ENCODE peak calls at places on chromosome 6, in five cellular contexts. One of them, this sample, is unnamed.

GRCh38 chr6:41077536-41077935 is 4.8 kb downstream of the NFYA start:
- DNase-seq in heart left ventricle: no peak
- DNase-seq in hippocampal formation: no peak
- DNase-seq in substantia nigra: no peak
- DNase-seq in NCI-H510A treated with DMSO at 0.1 percent for 48 hours: no peak
- DNase-seq in this sample: no peak

GRCh38 chr6:124961784-124962611 is at the start of gene RNF217:
- DNase-seq in heart left ventricle: peak
- DNase-seq in hippocampal formation: peak
- DNase-seq in substantia nigra: no peak
- DNase-seq in NCI-H510A treated with DMSO at 0.1 percent for 48 hours: peak
- DNase-seq in this sample: peak

GRCh38 chr6:52512199-52512598 is 64.7 kb downstream of the TRAM2 start:
- DNase-seq in heart left ventricle: peak
- DNase-seq in hippocampal formation: no peak
- DNase-seq in substantia nigra: no peak
- DNase-seq in NCI-H510A treated with DMSO at 0.1 percent for 48 hours: no peak
- DNase-seq in this sample: no peak

GRCh38 chr6:99613705-99614429 is 7.2 kb downstream of the PRDM13 start:
- DNase-seq in heart left ventricle: no peak
- DNase-seq in hippocampal formation: no peak
- DNase-seq in substantia nigra: no peak
- DNase-seq in NCI-H510A treated with DMSO at 0.1 percent for 48 hours: peak
- DNase-seq in this sample: no peak

GRCh38 chr6:92779758-92780157 is 639.6 kb downstream of the EPHA7 start:
- DNase-seq in heart left ventricle: peak
- DNase-seq in hippocampal formation: no peak
- DNase-seq in substantia nigra: no peak
- DNase-seq in NCI-H510A treated with DMSO at 0.1 percent for 48 hours: peak
- DNase-seq in this sample: no peak

GRCh38 chr6:119129148-119129967 is 50.9 kb upstream of the FAM184A start:
- DNase-seq in heart left ventricle: no peak
- DNase-seq in hippocampal formation: peak
- DNase-seq in substantia nigra: no peak
- DNase-seq in NCI-H510A treated with DMSO at 0.1 percent for 48 hours: peak
- DNase-seq in this sample: peak

GRCh38 chr6:74840953-74841352 is 364.9 kb downstream of the COL12A1 start:
- DNase-seq in heart left ventricle: no peak
- DNase-seq in hippocampal formation: no peak
- DNase-seq in substantia nigra: no peak
- DNase-seq in NCI-H510A treated with DMSO at 0.1 percent for 48 hours: no peak
- DNase-seq in this sample: no peak

GRCh38 chr6:37521674-37522073 is 22.0 kb upstream of the CCDC167 start:
- DNase-seq in heart left ventricle: no peak
- DNase-seq in hippocampal formation: no peak
- DNase-seq in substantia nigra: no peak
- DNase-seq in NCI-H510A treated with DMSO at 0.1 percent for 48 hours: no peak
- DNase-seq in this sample: no peak

GRCh38 chr6:74289881-74290280 is 593.9 kb downstream of the CD109 start:
- DNase-seq in heart left ventricle: no peak
- DNase-seq in hippocampal formation: no peak
- DNase-seq in substantia nigra: no peak
- DNase-seq in NCI-H510A treated with DMSO at 0.1 percent for 48 hours: no peak
- DNase-seq in this sample: no peak

GRCh38 chr6:82877213-82878195 is 188.1 kb downstream of the UBE3D start:
- DNase-seq in heart left ventricle: no peak
- DNase-seq in hippocampal formation: no peak
- DNase-seq in substantia nigra: no peak
- DNase-seq in NCI-H510A treated with DMSO at 0.1 percent for 48 hours: no peak
- DNase-seq in this sample: no peak

GRCh38 chr6:158207452-158207788 is 39.3 kb downstream of the GTF2H5 start:
- DNase-seq in heart left ventricle: no peak
- DNase-seq in hippocampal formation: no peak
- DNase-seq in substantia nigra: no peak
- DNase-seq in NCI-H510A treated with DMSO at 0.1 percent for 48 hours: no peak
- DNase-seq in this sample: no peak

GRCh38 chr6:106975699-106976032 is 1.1 kb upstream of the CD24 start:
- DNase-seq in heart left ventricle: no peak
- DNase-seq in hippocampal formation: no peak
- DNase-seq in substantia nigra: no peak
- DNase-seq in NCI-H510A treated with DMSO at 0.1 percent for 48 hours: peak
- DNase-seq in this sample: no peak

GRCh38 chr6:13863699-13864155 is 49.4 kb upstream of the MCUR1 start:
- DNase-seq in heart left ventricle: no peak
- DNase-seq in hippocampal formation: no peak
- DNase-seq in substantia nigra: no peak
- DNase-seq in NCI-H510A treated with DMSO at 0.1 percent for 48 hours: peak
- DNase-seq in this sample: no peak

GRCh38 chr6:14639983-14640599 is 522.5 kb downstream of the CD83 start:
- DNase-seq in heart left ventricle: no peak
- DNase-seq in hippocampal formation: no peak
- DNase-seq in substantia nigra: no peak
- DNase-seq in NCI-H510A treated with DMSO at 0.1 percent for 48 hours: no peak
- DNase-seq in this sample: no peak

GRCh38 chr6:169865346-169866139 is 114.1 kb downstream of the ERMARD start:
- DNase-seq in heart left ventricle: no peak
- DNase-seq in hippocampal formation: no peak
- DNase-seq in substantia nigra: no peak
- DNase-seq in NCI-H510A treated with DMSO at 0.1 percent for 48 hours: no peak
- DNase-seq in this sample: no peak

GRCh38 chr6:33812669-33813068 is 8.9 kb upstream of the MLN start:
- DNase-seq in heart left ventricle: peak
- DNase-seq in hippocampal formation: no peak
- DNase-seq in substantia nigra: no peak
- DNase-seq in NCI-H510A treated with DMSO at 0.1 percent for 48 hours: peak
- DNase-seq in this sample: no peak

GRCh38 chr6:80725156-80725930 is 618.9 kb downstream of the BCKDHB start:
- DNase-seq in heart left ventricle: no peak
- DNase-seq in hippocampal formation: no peak
- DNase-seq in substantia nigra: no peak
- DNase-seq in NCI-H510A treated with DMSO at 0.1 percent for 48 hours: peak
- DNase-seq in this sample: no peak

GRCh38 chr6:109446541-109446940 is 6.0 kb downstream of the SMPD2 start:
- DNase-seq in heart left ventricle: no peak
- DNase-seq in hippocampal formation: no peak
- DNase-seq in substantia nigra: no peak
- DNase-seq in NCI-H510A treated with DMSO at 0.1 percent for 48 hours: no peak
- DNase-seq in this sample: no peak

GRCh38 chr6:80638222-80639055 is 532.0 kb downstream of the BCKDHB start:
- DNase-seq in heart left ventricle: no peak
- DNase-seq in hippocampal formation: peak
- DNase-seq in substantia nigra: no peak
- DNase-seq in NCI-H510A treated with DMSO at 0.1 percent for 48 hours: peak
- DNase-seq in this sample: no peak

GRCh38 chr6:33116417-33116816 is 40.6 kb downstream of the HLA-DPB1 start:
- DNase-seq in heart left ventricle: no peak
- DNase-seq in hippocampal formation: no peak
- DNase-seq in substantia nigra: no peak
- DNase-seq in NCI-H510A treated with DMSO at 0.1 percent for 48 hours: no peak
- DNase-seq in this sample: no peak

GRCh38 chr6:154218787-154219186 is 137.8 kb downstream of the IPCEF1 start:
- DNase-seq in heart left ventricle: no peak
- DNase-seq in hippocampal formation: no peak
- DNase-seq in substantia nigra: no peak
- DNase-seq in NCI-H510A treated with DMSO at 0.1 percent for 48 hours: no peak
- DNase-seq in this sample: no peak

GRCh38 chr6:12962529-12962928 is 246.0 kb downstream of the PHACTR1 start:
- DNase-seq in heart left ventricle: peak
- DNase-seq in hippocampal formation: no peak
- DNase-seq in substantia nigra: no peak
- DNase-seq in NCI-H510A treated with DMSO at 0.1 percent for 48 hours: no peak
- DNase-seq in this sample: no peak

GRCh38 chr6:56938634-56939294 is 16.1 kb upstream of the BEND6 start:
- DNase-seq in heart left ventricle: peak
- DNase-seq in hippocampal formation: no peak
- DNase-seq in substantia nigra: no peak
- DNase-seq in NCI-H510A treated with DMSO at 0.1 percent for 48 hours: no peak
- DNase-seq in this sample: no peak

GRCh38 chr6:139981810-139982550 is 607.5 kb upstream of the CITED2 start:
- DNase-seq in heart left ventricle: peak
- DNase-seq in hippocampal formation: no peak
- DNase-seq in substantia nigra: no peak
- DNase-seq in NCI-H510A treated with DMSO at 0.1 percent for 48 hours: peak
- DNase-seq in this sample: no peak

GRCh38 chr6:124669713-124670480 is 292.3 kb upstream of the RNF217 start:
- DNase-seq in heart left ventricle: no peak
- DNase-seq in hippocampal formation: no peak
- DNase-seq in substantia nigra: no peak
- DNase-seq in NCI-H510A treated with DMSO at 0.1 percent for 48 hours: no peak
- DNase-seq in this sample: no peak

GRCh38 chr6:168916576-168917207 is 337.0 kb downstream of the THBS2 start:
- DNase-seq in heart left ventricle: no peak
- DNase-seq in hippocampal formation: no peak
- DNase-seq in substantia nigra: no peak
- DNase-seq in NCI-H510A treated with DMSO at 0.1 percent for 48 hours: no peak
- DNase-seq in this sample: no peak